ENCODE peak calls at places on chromosomes 13 and 19, in five cellular contexts. One of them, this sample, is unnamed.

GRCh38 chr19:49832556-49832955 is 14.5 kb downstream of the MED25 start:
- DNase-seq in NCI-H2081: no peak
- DNase-seq in T-cell: no peak
- DNase-seq in heart left ventricle: no peak
- DNase-seq in AG09309: no peak
- DNase-seq in this sample: no peak

GRCh38 chr13:79402074-79402635 is 3.9 kb downstream of the RBM26 start:
- DNase-seq in NCI-H2081: no peak
- DNase-seq in heart left ventricle: no peak
- DNase-seq in AG09309: no peak
- DNase-seq in T-cell: no peak
- DNase-seq in this sample: no peak

GRCh38 chr19:29292562-29292961 is 79.6 kb upstream of the UQCRFS1 start:
- DNase-seq in NCI-H2081: no peak
- DNase-seq in T-cell: no peak
- DNase-seq in heart left ventricle: no peak
- DNase-seq in AG09309: no peak
- DNase-seq in this sample: no peak

GRCh38 chr19:46299695-46300094 is 2.9 kb downstream of the HIF3A start:
- DNase-seq in heart left ventricle: peak
- DNase-seq in NCI-H2081: no peak
- DNase-seq in T-cell: no peak
- DNase-seq in AG09309: no peak
- DNase-seq in this sample: no peak

GRCh38 chr13:98059276-98059675 is 83.6 kb upstream of the FARP1 start:
- DNase-seq in AG09309: no peak
- DNase-seq in T-cell: no peak
- DNase-seq in heart left ventricle: no peak
- DNase-seq in NCI-H2081: no peak
- DNase-seq in this sample: no peak

GRCh38 chr13:114124921-114125320 is 7.5 kb downstream of the RASA3 start:
- DNase-seq in AG09309: no peak
- DNase-seq in heart left ventricle: peak
- DNase-seq in T-cell: peak
- DNase-seq in NCI-H2081: no peak
- DNase-seq in this sample: no peak

GRCh38 chr13:111480976-111481375 is 160.5 kb downstream of the TEX29 start:
- DNase-seq in AG09309: no peak
- DNase-seq in NCI-H2081: peak
- DNase-seq in T-cell: no peak
- DNase-seq in heart left ventricle: no peak
- DNase-seq in this sample: peak

GRCh38 chr13:30766957-30767603 is 31.7 kb downstream of the ALOX5AP start:
- DNase-seq in AG09309: no peak
- DNase-seq in T-cell: peak
- DNase-seq in heart left ventricle: no peak
- DNase-seq in NCI-H2081: no peak
- DNase-seq in this sample: no peak

GRCh38 chr13:44809152-44809551 is 180.1 kb downstream of the NUFIP1 start:
- DNase-seq in heart left ventricle: no peak
- DNase-seq in NCI-H2081: no peak
- DNase-seq in T-cell: no peak
- DNase-seq in AG09309: no peak
- DNase-seq in this sample: no peak

GRCh38 chr13:113083022-113083373 is 22.6 kb upstream of the F7 start:
- DNase-seq in heart left ventricle: peak
- DNase-seq in AG09309: no peak
- DNase-seq in NCI-H2081: no peak
- DNase-seq in T-cell: no peak
- DNase-seq in this sample: no peak

GRCh38 chr13:71316964-71317363 is 550.0 kb downstream of the DACH1 start:
- DNase-seq in NCI-H2081: no peak
- DNase-seq in heart left ventricle: no peak
- DNase-seq in AG09309: no peak
- DNase-seq in T-cell: no peak
- DNase-seq in this sample: no peak

GRCh38 chr13:27978301-27978968 is 9.3 kb upstream of the CDX2 start:
- DNase-seq in NCI-H2081: no peak
- DNase-seq in heart left ventricle: no peak
- DNase-seq in AG09309: no peak
- DNase-seq in T-cell: no peak
- DNase-seq in this sample: no peak

GRCh38 chr19:1206733-1207301 is 1.2 kb downstream of the STK11 start:
- DNase-seq in T-cell: peak
- DNase-seq in NCI-H2081: no peak
- DNase-seq in AG09309: no peak
- DNase-seq in heart left ventricle: no peak
- DNase-seq in this sample: no peak

GRCh38 chr13:51168623-51169022 is 53.6 kb upstream of the FAM124A start:
- DNase-seq in T-cell: no peak
- DNase-seq in AG09309: no peak
- DNase-seq in NCI-H2081: no peak
- DNase-seq in heart left ventricle: no peak
- DNase-seq in this sample: no peak

GRCh38 chr13:75485286-75486062 is 3.5 kb upstream of the TBC1D4 start:
- DNase-seq in heart left ventricle: no peak
- DNase-seq in NCI-H2081: no peak
- DNase-seq in AG09309: no peak
- DNase-seq in T-cell: no peak
- DNase-seq in this sample: no peak

GRCh38 chr19:7533281-7533819 is 2.2 kb upstream of the PNPLA6 start:
- DNase-seq in T-cell: no peak
- DNase-seq in heart left ventricle: peak
- DNase-seq in AG09309: no peak
- DNase-seq in NCI-H2081: no peak
- DNase-seq in this sample: no peak

GRCh38 chr19:4061178-4061682 is 5.5 kb downstream of the ZBTB7A start:
- DNase-seq in NCI-H2081: no peak
- DNase-seq in heart left ventricle: peak
- DNase-seq in T-cell: no peak
- DNase-seq in AG09309: no peak
- DNase-seq in this sample: no peak

GRCh38 chr19:6057651-6058365 is 52.5 kb downstream of the RFX2 start:
- DNase-seq in AG09309: no peak
- DNase-seq in NCI-H2081: peak
- DNase-seq in heart left ventricle: peak
- DNase-seq in T-cell: no peak
- DNase-seq in this sample: peak

GRCh38 chr19:58328999-58329398 is 2.2 kb downstream of the ZSCAN22 start:
- DNase-seq in NCI-H2081: peak
- DNase-seq in T-cell: no peak
- DNase-seq in heart left ventricle: no peak
- DNase-seq in AG09309: no peak
- DNase-seq in this sample: no peak

GRCh38 chr13:98141938-98142426 is 912 bp upstream of the FARP1 start:
- DNase-seq in heart left ventricle: peak
- DNase-seq in T-cell: no peak
- DNase-seq in AG09309: no peak
- DNase-seq in NCI-H2081: no peak
- DNase-seq in this sample: no peak

GRCh38 chr13:45167611-45168554 is 33.0 kb downstream of the KCTD4 start:
- DNase-seq in heart left ventricle: peak
- DNase-seq in T-cell: no peak
- DNase-seq in NCI-H2081: no peak
- DNase-seq in AG09309: no peak
- DNase-seq in this sample: no peak

GRCh38 chr13:36814465-36814864 is 4.6 kb upstream of the RFXAP start:
- DNase-seq in NCI-H2081: no peak
- DNase-seq in AG09309: no peak
- DNase-seq in T-cell: no peak
- DNase-seq in heart left ventricle: no peak
- DNase-seq in this sample: no peak